ENCODE peak calls at places on chromosomes 2 and 18, in six cellular contexts. E, A, G, N, Y and J are unnamed samples.

GRCh38 chr2:120177011-120177621 is 46.1 kb downstream of the TMEM185B start:
- DNase-seq in E (no peak), A (no peak), G (no peak), N (no peak), Y (no peak), J (no peak)

GRCh38 chr2:234579231-234579962 is 82.5 kb upstream of the ARL4C start:
- DNase-seq in E (no peak), A (no peak), G (no peak), N (no peak), Y (no peak), J (no peak)

GRCh38 chr2:125405816-125406215 is 1250.1 kb upstream of the GYPC start:
- DNase-seq in E (no peak), A (peak; percentile 9), G (no peak), N (no peak), Y (no peak), J (no peak)

GRCh38 chr18:39675358-39675757 is 2109.8 kb upstream of the CELF4 start:
- DNase-seq in E (no peak), A (peak; percentile 4), G (no peak), N (no peak), Y (no peak), J (no peak)

GRCh38 chr2:216343221-216343985 is 28.9 kb downstream of the MARCHF4 start:
- DNase-seq in E (no peak), A (no peak), G (no peak), N (no peak), Y (no peak), J (no peak)

GRCh38 chr2:158359846-158360245 is 96.7 kb downstream of the CCDC148 start:
- DNase-seq in E (no peak), A (peak; percentile 68), G (peak; percentile 61), N (no peak), Y (no peak), J (no peak)

GRCh38 chr2:29218071-29218470 is 102.9 kb downstream of the CLIP4 start:
- DNase-seq in E (no peak), A (no peak), G (no peak), N (no peak), Y (peak; percentile 52), J (no peak)

GRCh38 chr2:230919681-230920080 is 5.4 kb downstream of the GPR55 start:
- DNase-seq in E (no peak), A (no peak), G (no peak), N (no peak), Y (no peak), J (no peak)

GRCh38 chr2:237695201-237695780 is 67.9 kb downstream of the LRRFIP1 start:
- DNase-seq in E (no peak), A (no peak), G (no peak), N (no peak), Y (peak; percentile 29), J (no peak)

GRCh38 chr2:184906709-184907108 is 308.4 kb downstream of the ZNF804A start:
- DNase-seq in E (no peak), A (no peak), G (no peak), N (no peak), Y (no peak), J (no peak)

GRCh38 chr2:4579977-4580376 is 876.6 kb downstream of the DCDC2C start:
- DNase-seq in E (no peak), A (no peak), G (no peak), N (no peak), Y (no peak), J (no peak)

GRCh38 chr2:71393216-71393615 is 60.1 kb upstream of the DYSF start:
- DNase-seq in E (no peak), A (no peak), G (no peak), N (no peak), Y (no peak), J (no peak)

GRCh38 chr2:11658623-11659475 is 11.1 kb downstream of the NTSR2 start:
- DNase-seq in E (no peak), A (no peak), G (no peak), N (peak; percentile 39), Y (peak; percentile 29), J (no peak)

GRCh38 chr2:30398488-30398887 is 48.6 kb upstream of the LCLAT1 start:
- DNase-seq in E (no peak), A (no peak), G (no peak), N (no peak), Y (no peak), J (no peak)

GRCh38 chr2:227818569-227819397 is 5.1 kb downstream of the CCL20 start:
- DNase-seq in E (no peak), A (peak; percentile 100), G (peak; percentile 84), N (no peak), Y (peak; percentile 79), J (no peak)

GRCh38 chr2:108268001-108268400 is 20.7 kb upstream of the SULT1C2 start:
- DNase-seq in E (no peak), A (no peak), G (no peak), N (no peak), Y (no peak), J (no peak)

GRCh38 chr2:187749804-187750431 is 195.7 kb upstream of the TFPI start:
- DNase-seq in E (no peak), A (no peak), G (no peak), N (no peak), Y (no peak), J (peak; percentile 67)

GRCh38 chr18:28114472-28114871 is 62.5 kb downstream of the CDH2 start:
- DNase-seq in E (no peak), A (no peak), G (no peak), N (no peak), Y (no peak), J (no peak)

GRCh38 chr2:206433686-206434085 is 9.6 kb upstream of the ADAM23 start:
- DNase-seq in E (no peak), A (no peak), G (no peak), N (no peak), Y (no peak), J (no peak)

GRCh38 chr2:43025709-43026290 is 200.6 kb downstream of the ZFP36L2 start:
- DNase-seq in E (no peak), A (no peak), G (no peak), N (no peak), Y (no peak), J (peak; percentile 21)

GRCh38 chr2:24245986-24246779 is 71.3 kb downstream of the FAM228A start:
- DNase-seq in E (no peak), A (no peak), G (no peak), N (no peak), Y (no peak), J (no peak)
- TF ChIP-seq CTCF in E (no peak), A (no peak), G (no peak), N (no peak), Y (no peak), J (no peak)

DNA sequence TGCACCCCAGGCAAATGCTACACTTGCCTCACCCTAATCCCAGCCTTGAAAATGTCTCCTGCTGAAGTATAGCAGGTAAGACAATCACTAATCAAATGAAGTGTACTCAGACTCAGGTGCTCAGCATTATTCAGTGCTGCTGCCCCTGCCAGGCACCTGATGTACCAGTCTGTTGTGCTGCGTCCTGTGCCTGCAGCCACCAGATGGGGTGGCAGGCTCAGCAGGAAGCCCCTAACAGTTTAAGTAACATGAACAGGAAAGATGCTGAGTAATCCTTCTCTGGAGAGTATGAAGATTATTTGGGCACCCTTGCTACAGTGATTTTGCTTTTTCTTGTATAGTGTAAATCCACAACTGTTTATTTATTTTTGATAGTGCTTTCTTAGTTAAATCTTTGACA is 69.1 kb downstream of the TACR1 start:
- DNase-seq in E (peak; percentile 16), A (no peak), G (no peak), N (no peak), Y (no peak), J (no peak)
- TF ChIP-seq CTCF in E (no peak), A (peak; percentile 68), G (no peak), N (peak; percentile 27), Y (no peak), J (no peak)

GRCh38 chr2:212892193-212892592 is 259.2 kb downstream of the IKZF2 start:
- DNase-seq in E (peak; percentile 28), A (peak; percentile 46), G (no peak), N (no peak), Y (no peak), J (no peak)
- TF ChIP-seq CTCF in E (peak; percentile 43), A (peak; percentile 55), G (no peak), N (peak; percentile 59), Y (no peak), J (peak; percentile 73)

DNA sequence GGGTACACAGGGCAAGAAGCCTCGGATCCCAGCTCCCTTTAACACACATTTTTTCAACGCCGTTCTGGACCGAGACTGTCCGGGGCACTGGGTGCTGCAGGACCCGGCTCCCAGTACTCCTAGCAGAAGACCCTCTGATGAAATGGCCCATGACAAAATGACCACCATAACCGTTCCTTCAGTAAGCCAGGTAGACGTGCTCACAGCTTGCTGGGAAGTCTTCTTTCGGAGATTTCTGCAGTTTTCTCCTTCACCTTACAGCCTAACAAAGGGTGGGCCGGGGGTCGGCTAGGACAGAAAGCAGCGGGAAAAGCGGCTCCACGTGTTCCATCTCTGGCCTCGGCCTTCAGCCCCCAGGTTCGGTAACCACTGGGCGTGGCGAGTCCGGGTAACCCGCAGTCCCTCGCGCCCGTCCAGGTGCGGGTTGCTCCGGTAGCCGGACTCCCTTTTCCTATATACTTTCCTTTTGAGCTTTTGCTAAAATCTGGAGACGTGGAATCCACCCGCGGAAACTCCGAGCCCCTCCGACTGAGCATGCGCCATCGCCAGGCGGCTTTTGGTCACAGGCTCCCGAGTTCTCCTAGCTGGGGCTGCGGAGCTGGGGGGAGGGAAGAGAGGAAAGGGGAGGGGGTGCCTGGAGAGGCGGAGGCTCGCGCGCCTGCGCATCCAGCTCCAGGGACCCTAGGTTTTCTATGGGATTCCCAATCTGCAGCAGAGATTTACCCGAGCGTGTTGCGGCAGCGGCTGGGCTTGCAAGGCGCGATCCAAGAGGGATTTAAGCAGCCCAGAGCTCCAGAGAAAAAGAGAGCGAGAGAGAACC is at the start of gene VSNL1:
- DNase-seq in E (peak; percentile 94), A (peak; percentile 98), G (peak; percentile 5), N (peak; percentile 96), Y (peak; percentile 84), J (no peak)
- TF ChIP-seq CTCF in E (no peak), A (peak; percentile 35), G (no peak), N (no peak), Y (no peak), J (no peak)

DNA sequence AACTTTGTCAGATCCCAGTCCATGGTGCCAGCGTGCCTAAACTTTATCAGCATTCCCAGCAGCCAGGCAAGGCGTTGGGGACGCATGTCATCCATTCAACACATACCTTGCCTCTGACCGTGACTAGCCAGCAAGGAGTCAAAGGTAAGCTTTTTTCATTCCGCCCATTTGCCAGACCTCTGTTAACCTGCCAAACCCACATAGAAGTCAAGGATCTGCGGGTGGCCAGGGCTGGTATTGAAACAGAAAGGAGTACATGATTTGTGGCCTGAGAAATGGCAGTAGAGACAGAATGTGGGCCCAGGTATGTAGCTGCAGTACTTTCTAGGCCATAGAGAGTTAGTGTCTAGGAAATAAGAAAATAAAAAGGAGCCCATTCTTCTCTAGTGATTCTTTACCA is 240.2 kb downstream of the LTBP1 start:
- DNase-seq in E (no peak), A (no peak), G (no peak), N (no peak), Y (no peak), J (no peak)
- TF ChIP-seq CTCF in E (no peak), A (no peak), G (no peak), N (no peak), Y (no peak), J (no peak)